ENCODE peak calls at places on chromosomes 5 and 9, in nine cellular contexts. A, K, M, N, J, C, O, D and E are unnamed samples. For H3K9me3, the result is how much of the 10 kb centered on the place peaks cover.

GRCh38 chr9:6512085-6512657 is 99.2 kb downstream of the UHRF2 start:
- DNase-seq in K (peak), A (no peak), M (no peak), J (no peak), C (no peak), D (no peak), N (no peak), O (no peak), E (no peak)

GRCh38 chr9:96071245-96072124 is 196.0 kb downstream of the ERCC6L2 start:
- DNase-seq in A (no peak), J (peak), K (peak), D (no peak), M (no peak), N (peak), C (peak), O (no peak), E (no peak)

GRCh38 chr5:88826959-88827585 is 55.9 kb downstream of the MEF2C start:
- DNase-seq in C (peak), J (no peak), O (no peak), M (peak), A (no peak), K (peak), N (peak), D (peak), E (no peak)

GRCh38 chr5:126513703-126514102 is 81.3 kb downstream of the ALDH7A1 start:
- DNase-seq in N (no peak), K (no peak), O (no peak), A (no peak), J (no peak), D (no peak), M (no peak), C (no peak), E (no peak)

GRCh38 chr9:95552814-95553546 is 36.2 kb upstream of the PTCH1 start:
- DNase-seq in D (no peak), O (peak), C (no peak), J (no peak), K (no peak), A (no peak), N (no peak), M (peak), E (no peak)

GRCh38 chr5:134975843-134976242 is 8.1 kb downstream of the CATSPER3 start:
- DNase-seq in A (no peak), M (no peak), C (no peak), J (no peak), N (no peak), D (no peak), K (peak), O (no peak), E (no peak)

GRCh38 chr5:83937837-83938236 is 217.2 kb upstream of the HAPLN1 start:
- DNase-seq in D (no peak), K (no peak), M (no peak), C (no peak), N (no peak), A (no peak), J (no peak), O (no peak), E (no peak)

GRCh38 chr9:93960971-93961841 is 6.1 kb upstream of the BARX1 start:
- DNase-seq in K (no peak), N (no peak), J (no peak), A (no peak), D (peak), O (no peak), C (no peak), M (no peak), E (no peak)

GRCh38 chr5:154511984-154512383 is 34.0 kb upstream of the HAND1 start:
- DNase-seq in M (no peak), O (no peak), K (no peak), D (no peak), C (no peak), J (no peak), N (no peak), A (no peak), E (no peak)

GRCh38 chr5:145502906-145503305 is 332.2 kb downstream of the PRELID2 start:
- DNase-seq in J (no peak), A (no peak), N (no peak), K (no peak), D (no peak), M (no peak), C (no peak), O (no peak), E (no peak)

GRCh38 chr9:36572515-36573418 is at the start of gene MELK:
- DNase-seq in K (peak), A (peak), D (peak), O (peak), M (peak), J (peak), N (peak), C (peak), E (peak)

GRCh38 chr9:21030389-21031035 is 928 bp downstream of the HACD4 start:
- DNase-seq in D (no peak), O (no peak), M (no peak), C (peak), A (peak), K (peak), N (no peak), J (peak), E (no peak)

GRCh38 chr5:78650562-78650930 is 2.0 kb upstream of the LHFPL2 start:
- DNase-seq in O (no peak), N (no peak), A (no peak), M (no peak), D (no peak), C (peak), K (no peak), J (no peak), E (no peak)

GRCh38 chr5:122073023-122073422 is 5.0 kb downstream of the LOX start:
- DNase-seq in N (no peak), K (no peak), O (no peak), J (no peak), A (no peak), M (no peak), C (no peak), D (no peak), E (no peak)

GRCh38 chr9:106956971-106957370 is 94.0 kb downstream of the ZNF462 start:
- DNase-seq in N (no peak), J (no peak), A (no peak), D (no peak), M (no peak), C (no peak), O (no peak), K (peak), E (no peak)

GRCh38 chr9:128072144-128073021 is 4.4 kb downstream of the SLC25A25 start:
- DNase-seq in C (peak), M (peak), N (no peak), K (peak), A (peak), O (peak), J (peak), D (no peak), E (peak)

GRCh38 chr9:130029223-130029583 is 13.8 kb downstream of the FNBP1 start:
- DNase-seq in M (no peak), A (no peak), K (no peak), C (no peak), O (no peak), J (no peak), N (no peak), D (no peak), E (no peak)

GRCh38 chr5:90871356-90871755 is 312.8 kb downstream of the ADGRV1 start:
- DNase-seq in O (no peak), C (no peak), N (no peak), M (no peak), A (no peak), J (no peak), K (no peak), D (no peak), E (no peak)

GRCh38 chr5:19739691-19740090 is 248.3 kb downstream of the CDH18 start:
- DNase-seq in J (peak), N (no peak), O (no peak), A (no peak), D (no peak), C (no peak), M (no peak), K (no peak), E (no peak)

GRCh38 chr5:66958126-66958983 is 238.2 kb downstream of the CD180 start:
- DNase-seq in J (peak), K (peak), A (no peak), O (no peak), M (peak), N (no peak), D (no peak), C (no peak), E (no peak)

GRCh38 chr5:172932313-172933017 is 26.8 kb upstream of the RPL26L1 start:
- DNase-seq in K (no peak), D (peak), M (peak), O (peak), C (peak), J (peak), A (peak), N (peak), E (peak)

GRCh38 chr5:65925094-65925600 is 1.2 kb upstream of the ERBIN start:
- DNase-seq in O (peak), C (peak), J (peak), A (peak), K (peak), D (peak), N (no peak), M (peak), E (peak)

GRCh38 chr5:76305264-76305663 is 97.8 kb upstream of the IQGAP2 start:
- DNase-seq in J (peak), D (no peak), N (no peak), C (no peak), M (no peak), O (no peak), A (no peak), K (no peak), E (no peak)

GRCh38 chr9:35813434-35814105 is 1.3 kb downstream of the HINT2 start:
- DNase-seq in O (no peak), N (peak), C (no peak), J (peak), D (no peak), A (no peak), K (no peak), M (no peak), E (no peak)

GRCh38 chr5:75623846-75624245 is 12.6 kb downstream of the ANKDD1B start:
- DNase-seq in K (no peak), O (no peak), M (no peak), C (no peak), N (no peak), D (no peak), A (no peak), J (no peak), E (no peak)

GRCh38 chr5:37668524-37669047 is 171.3 kb downstream of the GDNF start:
- DNase-seq in K (peak), O (peak), A (no peak), D (no peak), J (peak), N (peak), C (no peak), M (peak), E (no peak)

GRCh38 chr5:158450761-158451160 is 591.8 kb upstream of the CLINT1 start:
- DNase-seq in K (peak), A (no peak), J (no peak), D (no peak), M (no peak), C (peak), N (no peak), O (no peak), E (no peak)

GRCh38 chr9:106588601-106589000 is 274.4 kb upstream of the ZNF462 start:
- DNase-seq in N (peak), O (no peak), K (peak), A (no peak), C (no peak), D (no peak), J (no peak), M (peak), E (no peak)

GRCh38 chr5:13218518-13218917 is 726.0 kb downstream of the DNAH5 start:
- DNase-seq in A (no peak), K (no peak), O (no peak), D (no peak), M (no peak), J (no peak), N (no peak), C (no peak), E (no peak)

GRCh38 chr9:88476491-88477271 is 58.3 kb upstream of the NXNL2 start:
- DNase-seq in O (no peak), N (no peak), D (no peak), J (no peak), M (no peak), K (peak), C (no peak), A (no peak), E (no peak)

GRCh38 chr5:99104538-99105132 is 175.8 kb upstream of the CHD1 start:
- DNase-seq in A (peak), J (peak), D (no peak), C (peak), O (no peak), K (peak), N (peak), M (no peak), E (no peak)

DNA sequence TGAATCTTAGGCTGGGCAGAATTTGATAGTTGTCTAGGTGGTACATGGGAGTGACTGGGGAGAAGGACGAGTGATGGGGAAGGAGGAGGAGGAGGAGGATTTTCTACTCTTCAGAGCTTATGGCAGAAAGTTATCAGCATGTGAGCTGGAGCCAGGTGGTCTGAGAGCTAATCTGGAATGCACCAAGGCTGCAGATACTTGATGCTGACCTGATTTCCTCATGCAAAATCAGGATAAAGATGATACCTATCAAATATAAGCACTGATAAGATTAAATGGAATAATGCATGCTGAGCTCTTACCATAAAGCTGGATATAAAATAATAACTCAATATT is 250.4 kb downstream of the SEMA5A start:
- DNase-seq in A (no peak), K (no peak), J (no peak), D (no peak), N (no peak), C (no peak), O (no peak), M (no peak), E (no peak)
- H3K9me3 ChIP-seq in A (under half), K (under half), J (under half), D (under half), N (under half), C (under half), O (under half), M (under half), E (under half)

GRCh38 chr5:4553968-4554367 is 586.2 kb upstream of the ADAMTS16 start:
- DNase-seq in C (no peak), A (no peak), M (no peak), K (no peak), D (no peak), J (no peak), O (no peak), N (no peak), E (no peak)
- H3K9me3 ChIP-seq in C (under half), A (under half), M (under half), K (under half), D (under half), J (under half), O (under half), N (under half), E (under half)

GRCh38 chr9:65430221-65430620 is 145.2 kb upstream of the FOXD4L5 start:
- DNase-seq in J (no peak), K (no peak), C (no peak), A (no peak), O (no peak), M (no peak), D (no peak), N (no peak), E (no peak)
- H3K9me3 ChIP-seq in J (under half), K (under half), C (under half), A (under half), O (under half), M (under half), D (under half), N (under half), E (under half)

DNA sequence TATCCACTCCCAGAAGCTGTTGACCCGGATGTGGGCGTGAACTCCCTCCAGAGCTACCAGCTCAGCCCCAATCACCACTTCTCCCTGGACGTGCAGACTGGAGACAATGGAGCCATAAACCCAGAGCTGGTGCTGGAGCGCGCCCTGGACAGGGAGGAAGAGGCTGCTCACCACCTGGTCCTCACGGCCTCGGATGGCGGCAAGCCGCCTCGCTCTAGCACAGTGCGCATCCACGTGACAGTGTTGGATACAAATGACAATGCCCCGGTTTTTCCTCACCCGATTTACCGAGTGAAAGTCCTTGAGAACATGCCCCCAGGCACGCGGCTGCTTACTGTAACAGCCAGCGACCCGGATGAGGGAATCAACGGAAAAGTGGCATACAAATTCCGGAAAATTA is 834 bp downstream of the PCDHGA8 start:
- DNase-seq in A (no peak), J (no peak), N (no peak), D (no peak), M (no peak), O (no peak), K (no peak), C (no peak), E (no peak)
- H3K9me3 ChIP-seq in A (under half), J (half or more), N (under half), D (under half), M (under half), O (under half), K (under half), C (under half), E (under half)

GRCh38 chr5:176474476-176474875 is 26.3 kb downstream of the FAF2 start:
- DNase-seq in C (no peak), M (no peak), A (no peak), N (no peak), K (peak), O (no peak), D (no peak), J (peak), E (no peak)

GRCh38 chr5:176466245-176466871 is 18.2 kb downstream of the FAF2 start:
- DNase-seq in M (no peak), J (no peak), K (peak), C (no peak), O (no peak), N (no peak), A (no peak), D (no peak), E (no peak)

GRCh38 chr5:176469293-176469692 is 21.1 kb downstream of the FAF2 start:
- DNase-seq in K (no peak), M (no peak), C (no peak), D (no peak), O (no peak), J (no peak), N (no peak), A (no peak), E (no peak)

GRCh38 chr5:176473335-176474006 is 25.3 kb downstream of the FAF2 start:
- DNase-seq in M (no peak), N (no peak), C (no peak), O (no peak), K (no peak), A (no peak), J (no peak), D (no peak), E (no peak)

DNA sequence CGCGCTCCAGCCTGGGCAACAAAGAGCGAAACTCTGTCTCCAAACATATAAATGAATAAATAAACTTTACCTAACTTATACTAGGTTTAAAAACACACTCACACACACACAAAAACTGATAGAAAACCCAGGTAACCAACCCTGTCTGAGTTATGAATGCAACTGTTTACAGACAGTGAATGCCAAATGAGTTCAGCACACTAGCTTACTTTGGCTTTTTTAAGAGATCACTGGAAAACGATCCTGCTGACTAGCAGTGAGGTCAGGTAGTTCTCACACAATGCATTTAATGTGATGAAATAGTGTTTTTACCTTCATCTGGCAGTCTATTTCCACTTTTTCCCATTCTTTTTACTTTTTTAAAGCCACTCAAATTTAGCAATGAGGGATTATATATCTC is 22.4 kb downstream of the FAF2 start:
- DNase-seq in D (no peak), C (no peak), O (no peak), N (no peak), M (no peak), J (no peak), K (no peak), A (no peak), E (no peak)
- H3K9me3 ChIP-seq in D (under half), C (under half), O (under half), N (under half), M (under half), J (under half), K (under half), A (under half), E (under half)

DNA sequence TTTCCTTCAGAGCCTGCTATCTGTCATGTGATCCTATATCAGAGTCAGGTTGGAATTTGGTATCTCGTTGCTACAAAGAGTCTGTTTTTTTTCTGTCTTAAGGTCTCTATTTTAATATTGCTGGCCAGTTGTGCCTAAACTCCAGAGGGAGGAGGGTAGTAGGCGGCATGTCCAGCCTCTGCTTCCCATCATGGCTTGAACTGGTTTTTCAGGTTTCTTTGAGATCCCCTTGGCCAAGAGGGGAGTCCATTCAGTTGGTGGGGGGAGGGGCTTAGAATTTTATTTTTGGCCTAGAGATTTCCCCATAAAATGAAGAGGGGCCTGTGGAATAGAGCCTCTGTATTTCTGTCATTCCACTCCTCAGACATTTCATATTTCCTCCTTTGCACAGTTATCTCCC is 15.4 kb upstream of the ZNF354C start:
- DNase-seq in M (no peak), A (no peak), J (no peak), N (no peak), C (no peak), K (no peak), D (no peak), O (no peak), E (no peak)
- H3K9me3 ChIP-seq in M (under half), A (under half), J (under half), N (under half), C (under half), K (under half), D (under half), O (under half), E (under half)

GRCh38 chr9:122527193-122527592 is at the start of gene OR1N1:
- DNase-seq in D (no peak), K (no peak), N (no peak), A (no peak), C (no peak), J (no peak), M (no peak), O (no peak), E (no peak)

GRCh38 chr9:122526602-122527001 is 491 bp downstream of the OR1N1 start:
- DNase-seq in M (no peak), A (no peak), J (no peak), C (no peak), O (no peak), N (no peak), D (no peak), K (no peak), E (no peak)
- H3K9me3 ChIP-seq in M (under half), A (under half), J (under half), C (under half), O (under half), N (under half), D (under half), K (under half), E (under half)

DNA sequence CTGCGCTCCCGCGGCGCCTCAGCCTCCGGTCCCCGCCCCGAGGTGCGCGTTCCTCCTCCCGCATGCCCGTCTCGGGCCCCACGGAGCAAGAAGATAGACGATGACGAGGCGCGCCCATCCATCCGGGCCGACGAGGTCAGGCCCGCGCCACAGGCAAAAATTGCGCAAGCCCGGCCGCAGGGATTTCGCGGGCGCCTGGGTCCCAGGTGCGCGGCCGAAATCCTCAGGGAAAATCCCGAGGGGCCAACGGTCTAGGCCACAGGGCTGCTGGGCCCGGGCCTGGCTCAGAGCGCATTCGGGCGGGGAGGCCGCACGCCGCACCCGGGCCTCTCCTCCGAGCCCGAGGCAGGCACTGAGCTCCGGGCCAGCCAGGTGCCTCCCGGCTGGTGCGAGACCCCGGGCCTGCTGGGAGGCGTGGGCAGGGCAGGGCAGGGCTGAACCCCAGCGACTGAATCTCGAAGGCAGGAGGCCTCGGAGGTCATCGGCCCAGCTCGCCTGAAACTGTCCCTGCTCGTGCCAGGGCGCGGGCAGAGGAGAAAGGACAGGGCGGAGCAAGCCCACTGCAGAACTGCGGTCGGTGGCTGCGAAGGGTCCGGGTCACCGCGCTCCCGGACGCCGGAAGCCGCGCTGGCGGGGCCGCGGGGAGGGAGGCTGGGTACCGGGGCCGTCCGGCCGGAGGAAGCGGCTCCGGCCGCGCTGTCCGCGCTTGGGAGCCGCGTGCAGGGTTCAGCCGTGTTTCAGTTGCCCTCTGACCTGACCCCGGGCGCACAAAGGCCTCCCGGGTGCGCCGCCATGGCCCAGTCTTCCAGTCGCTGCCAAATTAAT is 66.8 kb downstream of the FOXD1 start:
- DNase-seq in D (no peak), J (no peak), C (no peak), M (no peak), A (peak), O (no peak), N (no peak), K (no peak), E (no peak)
- H3K9me3 ChIP-seq in D (under half), J (under half), C (under half), M (under half), A (under half), O (under half), N (under half), K (under half), E (under half)